ENCODE peak calls at places on chromosomes 5 and 9, in four cellular contexts. O is epithelial cell of proximal tubule, B is H1, P is choroid plexus epithelial cell. C is an unnamed sample.

GRCh38 chr5:59564895-59565294 is 328.6 kb downstream of the PDE4D start:
- DNase-seq in O (no peak), B (no peak), P (no peak), C (no peak)

GRCh38 chr9:33375238-33375840 is 27.0 kb downstream of the AQP7 start:
- DNase-seq in O (no peak), B (peak; percentile 67), P (no peak), C (no peak)

GRCh38 chr5:176538985-176539384 is 1.8 kb upstream of the RNF44 start:
- DNase-seq in O (no peak), B (no peak), P (no peak), C (no peak)

GRCh38 chr5:135576075-135576599 is 2.7 kb downstream of the CXCL14 start:
- DNase-seq in O (no peak), B (no peak), P (peak; percentile 45), C (peak; percentile 14)

GRCh38 chr9:104895572-104895971 is 32.4 kb downstream of the ABCA1 start:
- DNase-seq in O (no peak), B (no peak), P (peak; percentile 63), C (peak; percentile 61)

GRCh38 chr9:21836437-21837161 is 34.2 kb downstream of the MTAP start:
- DNase-seq in O (peak; percentile 94), B (no peak), P (peak; percentile 98), C (peak; percentile 99)

GRCh38 chr5:173645437-173645807 is 29.0 kb upstream of the BOD1 start:
- DNase-seq in O (peak; percentile 60), B (no peak), P (peak; percentile 71), C (peak; percentile 6)

GRCh38 chr5:87300744-87301143 is 33.1 kb downstream of the RASA1 start:
- DNase-seq in O (peak; percentile 78), B (no peak), P (peak; percentile 91), C (peak; percentile 95)

GRCh38 chr9:14661421-14662059 is 31.7 kb downstream of the ZDHHC21 start:
- DNase-seq in O (no peak), B (no peak), P (peak; percentile 63), C (peak; percentile 55)

GRCh38 chr5:16656561-16657191 is 39.9 kb upstream of the RETREG1 start:
- DNase-seq in O (peak; percentile 39), B (no peak), P (peak; percentile 56), C (peak; percentile 71)

GRCh38 chr9:70036641-70037040 is 7.0 kb upstream of the MAMDC2 start:
- DNase-seq in O (no peak), B (no peak), P (no peak), C (no peak)

GRCh38 chr9:128257907-128258306 is 17.9 kb downstream of the GOLGA2 start:
- DNase-seq in O (no peak), B (no peak), P (no peak), C (no peak)

GRCh38 chr9:4116091-4116581 is 183.7 kb downstream of the GLIS3 start:
- DNase-seq in O (no peak), B (no peak), P (peak; percentile 51), C (peak; percentile 52)

GRCh38 chr9:4118666-4119065 is 181.2 kb downstream of the GLIS3 start:
- DNase-seq in O (no peak), B (no peak), P (peak; percentile 41), C (peak; percentile 72)

GRCh38 chr9:4119778-4120554 is 179.9 kb downstream of the GLIS3 start:
- DNase-seq in O (no peak), B (no peak), P (no peak), C (no peak)

GRCh38 chr9:4116708-4117460 is 183.0 kb downstream of the GLIS3 start:
- DNase-seq in O (no peak), B (no peak), P (peak; percentile 77), C (peak; percentile 62)

GRCh38 chr9:4117835-4118610 is 181.8 kb downstream of the GLIS3 start:
- DNase-seq in O (no peak), B (peak; percentile 89), P (no peak), C (no peak)
- TF ChIP-seq CTCF in O (peak; percentile 39), B (peak; percentile 82), P (peak; percentile 54), C (peak; percentile 47)

GRCh38 chr9:91843093-91843492 is 106.9 kb downstream of the ROR2 start:
- DNase-seq in O (no peak), B (no peak), P (no peak), C (no peak)

GRCh38 chr9:91845839-91846238 is 104.2 kb downstream of the ROR2 start:
- DNase-seq in O (no peak), B (no peak), P (no peak), C (no peak)

GRCh38 chr9:91843623-91844111 is 106.4 kb downstream of the ROR2 start:
- DNase-seq in O (no peak), B (no peak), P (peak; percentile 74), C (peak; percentile 41)

GRCh38 chr9:91844656-91845291 is 105.3 kb downstream of the ROR2 start:
- DNase-seq in O (no peak), B (no peak), P (no peak), C (no peak)

DNA sequence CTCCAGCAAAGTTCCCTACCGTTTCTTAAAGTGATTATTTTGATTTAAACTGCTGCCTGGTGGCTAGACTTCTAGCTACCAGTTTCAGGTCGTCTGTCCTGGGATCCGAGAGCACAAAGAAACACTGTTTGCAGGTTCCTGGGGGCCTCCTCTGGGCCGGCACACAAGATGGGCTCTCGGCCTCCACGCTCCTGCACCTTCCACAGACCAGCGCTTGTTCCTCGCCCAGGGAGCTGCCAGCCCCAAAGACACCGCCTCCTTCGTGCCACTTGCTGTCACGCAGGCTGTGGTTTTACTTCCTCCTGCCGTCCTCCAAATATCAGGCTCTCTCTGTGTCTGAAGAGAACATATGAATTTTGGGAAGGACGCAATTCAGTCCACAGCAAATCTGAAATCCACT is 105.9 kb downstream of the ROR2 start:
- DNase-seq in O (no peak), B (no peak), P (no peak), C (no peak)
- H3K4me3 ChIP-seq in O (no peak overlapping the region), B (no peak overlapping the region), P (no peak overlapping the region), C (no peak overlapping the region)

DNA sequence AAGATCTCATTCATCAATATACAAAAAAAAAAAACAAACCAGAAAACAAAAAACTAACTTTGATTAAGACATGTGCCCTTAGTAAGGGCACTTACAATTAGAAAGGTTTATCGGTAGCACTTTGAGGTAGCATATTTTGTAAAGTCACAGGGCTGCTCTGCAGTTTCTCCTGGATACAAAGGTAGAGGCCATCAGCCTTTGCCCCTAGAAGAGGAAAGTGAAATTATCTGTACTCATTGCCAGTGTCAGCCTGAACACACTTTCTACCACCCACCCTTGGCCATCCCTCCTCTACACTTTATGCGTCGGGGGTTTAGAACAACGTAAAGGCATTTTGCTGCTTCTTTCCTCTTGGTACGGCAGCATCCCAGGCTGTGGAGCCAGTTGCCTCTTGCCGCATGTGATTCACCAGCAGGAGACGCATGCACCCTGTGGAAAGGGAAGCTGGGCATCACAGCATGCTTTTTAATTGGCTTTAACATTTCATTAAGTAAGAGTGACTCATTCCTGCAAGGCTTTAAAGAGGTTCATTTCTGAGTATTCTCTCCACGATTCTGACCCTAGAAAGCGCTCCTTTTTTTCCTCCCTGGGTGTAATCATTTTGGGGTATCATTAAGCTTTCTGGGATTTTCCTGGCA is 84.6 kb downstream of the CEMIP2 start:
- DNase-seq in O (no peak), B (peak; percentile 55), P (peak; percentile 69), C (peak; percentile 58)
- TF ChIP-seq CTCF in O (peak; percentile 44), B (peak; percentile 68), P (peak; percentile 58), C (peak; percentile 33)

GRCh38 chr5:139646912-139647391 is 1.2 kb upstream of the CXXC5 start:
- DNase-seq in O (no peak), B (no peak), P (no peak), C (no peak)
- H3K4me3 ChIP-seq in O (no peak overlapping the region), B (peak overlapping the region; percentile 42), P (peak overlapping the region; percentile 82), C (no peak overlapping the region)

GRCh38 chr5:10552183-10553143 is 11.4 kb upstream of the ANKRD33B start:
- DNase-seq in O (no peak), B (no peak), P (no peak), C (peak; percentile 41)
- TF ChIP-seq CTCF in O (no peak), B (no peak), P (no peak), C (no peak)

GRCh38 chr5:169757016-169757415 is 119.9 kb downstream of the DOCK2 start:
- DNase-seq in O (no peak), B (no peak), P (peak; percentile 38), C (peak; percentile 36)

GRCh38 chr5:169760229-169760628 is 123.2 kb downstream of the DOCK2 start:
- DNase-seq in O (no peak), B (no peak), P (no peak), C (no peak)

GRCh38 chr5:169762338-169763095 is 125.4 kb downstream of the DOCK2 start:
- DNase-seq in O (no peak), B (no peak), P (peak; percentile 35), C (no peak)

GRCh38 chr5:169756071-169756765 is 119.1 kb downstream of the DOCK2 start:
- DNase-seq in O (no peak), B (no peak), P (no peak), C (no peak)

DNA sequence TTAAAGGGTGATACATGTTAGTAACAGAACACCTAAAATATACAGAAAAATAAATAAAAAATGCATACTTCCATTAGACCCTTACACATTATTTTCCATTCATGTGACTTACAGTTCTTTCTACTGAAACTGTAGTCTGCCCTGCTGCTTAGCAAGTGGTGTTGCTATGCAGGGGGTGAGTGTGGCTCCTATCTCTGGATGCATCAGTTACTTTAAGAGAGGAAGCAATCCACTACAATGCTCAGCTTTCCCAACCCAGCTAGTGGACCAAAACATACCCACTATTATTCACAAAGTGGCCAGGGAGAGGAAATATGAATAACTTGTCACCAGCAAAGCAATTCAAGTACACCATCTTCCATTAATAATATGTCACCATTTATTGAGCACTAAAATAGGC is 121.8 kb downstream of the DOCK2 start:
- DNase-seq in O (no peak), B (no peak), P (no peak), C (no peak)
- H3K4me3 ChIP-seq in O (no peak overlapping the region), B (no peak overlapping the region), P (no peak overlapping the region), C (no peak overlapping the region)